ENCODE peak calls at places on chromosome 5, in seven cellular contexts. O is HCT116, Y is H1, H is HepG2, J is SK-N-SH, P is GM12878, E is K562. Q is an unnamed sample.
A peak's percentile ranks its signal among the peaks of the same experiment; 100 is the strongest.

GRCh38 chr5:173926359-173926758 is 38.2 kb downstream of the CPEB4 start:
- DNase-seq in J (no peak), E (no peak), O (no peak), P (no peak), Y (no peak), H (no peak), Q (no peak)

GRCh38 chr5:108818613-108819272 is 71.0 kb downstream of the FER start:
- DNase-seq in J (no peak), P (peak; percentile 31), O (no peak), E (no peak), Y (no peak), H (no peak), Q (no peak)

GRCh38 chr5:61659221-61659696 is 327.2 kb downstream of the ZSWIM6 start:
- DNase-seq in O (no peak), Y (peak; percentile 76), P (no peak), H (no peak), E (no peak), J (no peak), Q (peak; percentile 13)

GRCh38 chr5:43691893-43692292 is 88.9 kb downstream of the NNT start:
- DNase-seq in E (no peak), P (no peak), Y (no peak), O (no peak), J (no peak), H (no peak), Q (no peak)

GRCh38 chr5:149550267-149550582 is 1.0 kb downstream of the CSNK1A1 start:
- DNase-seq in P (no peak), J (no peak), H (no peak), O (no peak), Y (no peak), E (peak; percentile 33), Q (no peak)

GRCh38 chr5:158431369-158432029 is 572.6 kb upstream of the CLINT1 start:
- DNase-seq in O (no peak), H (no peak), J (no peak), Y (no peak), P (no peak), E (no peak), Q (no peak)

GRCh38 chr5:116577064-116577788 is 2.6 kb upstream of the SEMA6A start:
- DNase-seq in O (no peak), H (no peak), P (peak; percentile 92), J (no peak), Y (no peak), E (no peak), Q (no peak)

GRCh38 chr5:179860301-179860700 is 1.7 kb upstream of the MRNIP start:
- DNase-seq in P (no peak), E (no peak), Y (no peak), H (no peak), O (no peak), J (no peak), Q (no peak)

GRCh38 chr5:24633705-24634325 is 11.0 kb downstream of the CDH10 start:
- DNase-seq in Y (no peak), H (peak; percentile 34), E (peak; percentile 21), J (peak; percentile 6), P (no peak), O (peak; percentile 16), Q (no peak)

GRCh38 chr5:556909-557441 is 32.7 kb upstream of the SLC9A3 start:
- DNase-seq in H (peak; percentile 30), J (no peak), Y (no peak), E (peak; percentile 38), P (no peak), O (no peak), Q (no peak)

GRCh38 chr5:157273131-157273556 is 7.2 kb downstream of the CYFIP2 start:
- DNase-seq in J (no peak), E (no peak), O (no peak), P (peak; percentile 61), Y (no peak), H (no peak), Q (no peak)

GRCh38 chr5:55903121-55903701 is 52.1 kb downstream of the IL31RA start:
- DNase-seq in O (no peak), E (no peak), H (no peak), P (peak; percentile 70), Y (no peak), J (no peak), Q (no peak)

DNA sequence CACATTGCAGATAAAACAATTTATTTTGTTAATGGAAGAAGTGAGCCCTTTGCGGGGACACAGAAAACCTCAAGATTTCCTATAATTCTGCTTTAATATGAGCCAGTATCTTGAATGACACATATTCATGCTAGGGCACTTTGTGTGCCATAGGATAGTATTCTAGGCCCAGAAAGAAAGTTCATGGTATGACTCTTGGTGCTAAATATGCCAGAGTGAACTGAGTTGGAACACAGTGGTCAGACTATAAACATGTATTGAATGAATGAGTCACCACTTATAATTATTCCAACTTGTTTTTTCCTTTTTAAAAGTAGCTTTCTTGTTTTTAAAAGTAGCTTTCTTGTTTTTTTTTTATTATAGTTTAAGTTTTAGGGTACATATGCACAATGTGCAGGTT is 46.0 kb downstream of the ADAMTS19 start:
- DNase-seq in J (no peak), Y (no peak), H (no peak), E (no peak), O (no peak), P (no peak), Q (no peak)
- TF ChIP-seq JUND in J (no peak), Y (no peak), H (no peak), E (no peak), O (no peak), P (no peak), Q (no peak)

GRCh38 chr5:147835386-147835798 is 3.9 kb upstream of the SPINK1 start:
- DNase-seq in H (peak; percentile 94), J (no peak), P (no peak), E (no peak), O (no peak), Y (no peak), Q (peak; percentile 7)
- TF ChIP-seq JUND in H (peak; percentile 96), J (no peak), P (no peak), E (no peak), O (no peak), Y (no peak), Q (no peak)

GRCh38 chr5:10310073-10310779 is 2.5 kb upstream of the CMBL start:
- DNase-seq in Y (no peak), E (peak; percentile 45), H (peak; percentile 9), J (no peak), O (peak; percentile 69), P (no peak), Q (peak; percentile 73)
- TF ChIP-seq JUND in Y (no peak), E (peak; percentile 28), H (no peak), J (no peak), O (peak; percentile 64), P (no peak), Q (no peak)

GRCh38 chr5:69271376-69271775 is 36.7 kb downstream of the CDK7 start:
- DNase-seq in Y (no peak), P (no peak), O (no peak), E (no peak), H (no peak), J (no peak), Q (no peak)
- TF ChIP-seq JUND in Y (no peak), P (no peak), O (no peak), E (no peak), H (no peak), J (no peak), Q (no peak)

DNA sequence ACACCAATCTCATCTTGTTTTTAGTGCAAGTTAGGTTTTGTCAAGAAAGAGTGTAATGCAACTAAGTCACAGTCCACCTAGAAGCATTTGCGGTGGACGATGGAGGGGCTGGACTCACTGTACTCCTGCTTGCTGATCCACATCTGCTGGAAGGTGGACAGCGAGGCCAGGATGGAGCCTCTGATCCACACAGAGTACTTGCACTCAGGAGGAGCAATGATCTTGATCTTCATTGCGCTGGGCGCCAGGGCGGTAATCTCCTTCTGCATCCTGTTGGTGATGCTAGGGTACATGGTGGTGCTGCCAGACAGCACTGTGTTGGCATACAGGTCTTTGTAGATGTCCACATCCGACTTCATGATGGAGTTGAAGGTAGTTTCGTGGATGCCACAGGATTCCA is 20.2 kb upstream of the SPZ1 start:
- DNase-seq in E (no peak), H (no peak), J (no peak), P (no peak), O (no peak), Y (no peak), Q (no peak)
- TF ChIP-seq JUND in E (no peak), H (no peak), J (no peak), P (no peak), O (no peak), Y (no peak), Q (no peak)

GRCh38 chr5:60526336-60526875 is 173.6 kb downstream of the DEPDC1B start:
- DNase-seq in Y (no peak), J (no peak), H (no peak), O (no peak), P (no peak), E (no peak), Q (no peak)

GRCh38 chr5:60520451-60521210 is 179.3 kb downstream of the DEPDC1B start:
- DNase-seq in H (no peak), P (no peak), J (no peak), Y (no peak), E (no peak), O (no peak), Q (no peak)

GRCh38 chr5:60519372-60519771 is 180.6 kb downstream of the DEPDC1B start:
- DNase-seq in J (no peak), P (no peak), H (no peak), E (no peak), O (no peak), Y (no peak), Q (no peak)

GRCh38 chr5:60521379-60522298 is 178.3 kb downstream of the DEPDC1B start:
- DNase-seq in O (no peak), J (no peak), P (peak; percentile 56), E (no peak), H (no peak), Y (no peak), Q (no peak)

GRCh38 chr5:60522299-60522915 is 177.6 kb downstream of the DEPDC1B start:
- DNase-seq in P (peak; percentile 87), E (no peak), J (peak; percentile 20), H (no peak), O (no peak), Y (no peak), Q (no peak)
- TF ChIP-seq JUND in P (no peak), E (no peak), J (peak; percentile 78), H (no peak), O (no peak), Y (no peak), Q (no peak)

DNA sequence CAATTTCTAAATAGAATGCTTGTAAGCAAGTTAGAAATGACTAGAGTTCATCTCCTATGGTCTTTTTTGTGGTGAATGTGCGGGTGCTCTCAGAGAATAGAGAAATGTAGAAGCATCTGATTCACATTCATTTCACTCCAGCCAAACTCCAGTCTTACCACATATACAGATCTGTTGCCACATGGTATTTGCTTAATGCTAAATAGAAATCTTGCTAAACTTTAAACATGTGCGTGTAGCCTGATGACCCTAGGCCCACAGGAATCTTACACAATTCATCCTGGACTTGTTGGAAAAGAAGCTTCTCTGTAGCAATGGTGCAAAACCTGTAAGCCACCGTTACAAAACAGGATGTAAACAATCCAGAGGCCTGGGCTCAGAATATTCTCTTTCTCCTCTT is 135.2 kb downstream of the PCSK1 start:
- DNase-seq in H (peak; percentile 98), E (no peak), Y (no peak), P (no peak), J (no peak), O (no peak), Q (no peak)
- TF ChIP-seq JUND in H (peak; percentile 77), E (no peak), Y (no peak), P (no peak), J (no peak), O (no peak), Q (no peak)